ENCODE peak calls at places on chromosomes 3 and 15, in seven cellular contexts. B is A549, P is esophagus squamous epithelium, R is uterus, D is ovary, F is testis, V is GM12892. H is an unnamed sample.

GRCh38 chr15:34609658-34610057 is 26.2 kb upstream of the GOLGA8B start:
- DNase-seq in B (no peak), P (no peak), R (no peak), D (no peak), F (no peak), V (no peak), H (no peak)

GRCh38 chr3:127629462-127630403 is 748 bp downstream of the PODXL2 start:
- DNase-seq in B (no peak), P (no peak), R (no peak), D (peak; percentile 54), F (no peak), V (no peak), H (no peak)

GRCh38 chr3:120678331-120678845 is 3.7 kb downstream of the HGD start:
- DNase-seq in B (peak; percentile 74), P (no peak), R (no peak), D (peak; percentile 59), F (peak; percentile 63), V (no peak), H (peak; percentile 13)

GRCh38 chr3:32399030-32399620 is 7.5 kb downstream of the CMTM7 start:
- DNase-seq in B (peak; percentile 48), P (no peak), R (no peak), D (no peak), F (no peak), V (no peak), H (no peak)

GRCh38 chr3:72794079-72794478 is 54.2 kb downstream of the SHQ1 start:
- DNase-seq in B (no peak), P (no peak), R (no peak), D (no peak), F (no peak), V (no peak), H (no peak)

GRCh38 chr3:99967796-99968195 is 146.5 kb downstream of the FILIP1L start:
- DNase-seq in B (no peak), P (no peak), R (no peak), D (no peak), F (no peak), V (no peak), H (no peak)

GRCh38 chr3:146781059-146781458 is 175.9 kb upstream of the PLSCR5 start:
- DNase-seq in B (no peak), P (no peak), R (no peak), D (no peak), F (no peak), V (no peak), H (no peak)

GRCh38 chr3:124277516-124277890 is 285.6 kb upstream of the ROPN1 start:
- DNase-seq in B (no peak), P (no peak), R (peak; percentile 73), D (peak; percentile 59), F (peak; percentile 67), V (no peak), H (no peak)

GRCh38 chr3:101574388-101575156 is 592 bp downstream of the PCNP start:
- DNase-seq in B (peak; percentile 28), P (no peak), R (peak; percentile 55), D (peak; percentile 68), F (peak; percentile 68), V (peak; percentile 35), H (peak; percentile 68)

GRCh38 chr15:25242957-25243799 is 195.6 kb downstream of the UBE3A start:
- DNase-seq in B (no peak), P (no peak), R (peak; percentile 5), D (peak; percentile 10), F (peak; percentile 10), V (no peak), H (no peak)

GRCh38 chr3:10235551-10235950 is 12.7 kb upstream of the TATDN2 start:
- DNase-seq in B (no peak), P (no peak), R (no peak), D (no peak), F (no peak), V (no peak), H (no peak)
- TF ChIP-seq POLR2A in B (no peak), P (no peak), R (no peak), D (no peak), F (no peak), V (no peak), H (no peak)

GRCh38 chr15:100740105-100740504 is 137.7 kb downstream of the ASB7 start:
- DNase-seq in B (no peak), P (no peak), R (no peak), D (no peak), F (no peak), V (no peak), H (no peak)

GRCh38 chr15:100738614-100739013 is 136.2 kb downstream of the ASB7 start:
- DNase-seq in B (no peak), P (no peak), R (no peak), D (no peak), F (no peak), V (no peak), H (no peak)

GRCh38 chr15:100735654-100736053 is 133.3 kb downstream of the ASB7 start:
- DNase-seq in B (no peak), P (no peak), R (no peak), D (no peak), F (no peak), V (no peak), H (no peak)

GRCh38 chr15:100734606-100735005 is 132.2 kb downstream of the ASB7 start:
- DNase-seq in B (no peak), P (no peak), R (no peak), D (no peak), F (no peak), V (no peak), H (no peak)

DNA sequence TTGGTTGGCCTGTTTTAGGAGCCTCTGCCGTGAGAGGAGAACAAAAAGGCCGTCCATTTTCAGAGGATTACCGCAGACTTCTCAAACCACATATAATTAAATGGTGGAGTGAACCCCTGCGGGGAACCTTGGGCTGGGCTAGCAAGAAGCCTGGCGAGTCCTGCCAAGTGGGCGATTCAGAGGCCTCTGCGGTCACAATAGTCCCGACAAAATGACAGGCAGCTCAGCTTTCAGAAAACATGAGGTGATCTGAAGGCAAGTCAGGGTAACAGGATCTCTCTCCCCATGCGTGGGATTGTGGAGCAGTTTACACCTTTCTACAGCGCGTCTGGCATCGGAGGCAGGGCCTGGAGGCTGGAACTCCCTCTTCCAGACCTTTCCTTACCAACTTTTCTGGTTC is 134.8 kb downstream of the ASB7 start:
- DNase-seq in B (no peak), P (no peak), R (no peak), D (no peak), F (no peak), V (no peak), H (no peak)
- TF ChIP-seq POLR2A in B (no peak), P (no peak), R (no peak), D (no peak), F (no peak), V (no peak), H (no peak)

GRCh38 chr15:77420610-77421369 is at the start of gene HMG20A:
- DNase-seq in B (peak; percentile 80), P (peak; percentile 4), R (peak; percentile 55), D (peak; percentile 79), F (peak; percentile 75), V (peak; percentile 32), H (peak; percentile 32)
- TF ChIP-seq POLR2A in B (peak; percentile 66), P (no peak), R (no peak), D (peak; percentile 61), F (no peak), V (peak; percentile 86), H (no peak)

GRCh38 chr3:179146911-179147570 is 1.1 kb upstream of the PIK3CA start:
- DNase-seq in B (peak; percentile 45), P (no peak), R (peak; percentile 34), D (no peak), F (peak; percentile 32), V (no peak), H (no peak)

GRCh38 chr3:179149239-179149887 is 1.2 kb downstream of the PIK3CA start:
- DNase-seq in B (peak; percentile 1), P (no peak), R (peak; percentile 23), D (peak; percentile 28), F (peak; percentile 55), V (no peak), H (no peak)

GRCh38 chr3:179148446-179149238 is 485 bp downstream of the PIK3CA start:
- DNase-seq in B (peak; percentile 5), P (no peak), R (peak; percentile 31), D (peak; percentile 74), F (peak; percentile 41), V (peak; percentile 25), H (peak; percentile 13)

GRCh38 chr3:179149951-179150350 is 1.8 kb downstream of the PIK3CA start:
- DNase-seq in B (no peak), P (no peak), R (no peak), D (no peak), F (no peak), V (no peak), H (no peak)

GRCh38 chr3:179147571-179148445 is at the start of gene PIK3CA:
- DNase-seq in B (peak; percentile 68), P (peak; percentile 86), R (peak; percentile 97), D (peak; percentile 92), F (peak; percentile 98), V (peak; percentile 64), H (peak; percentile 97)
- TF ChIP-seq POLR2A in B (peak; percentile 24), P (no peak), R (peak; percentile 82), D (peak; percentile 64), F (peak; percentile 30), V (peak; percentile 56), H (peak; percentile 72)

GRCh38 chr15:60568301-60568742 is 89.4 kb upstream of the ICE2 start:
- DNase-seq in B (no peak), P (no peak), R (no peak), D (no peak), F (no peak), V (no peak), H (no peak)
- TF ChIP-seq POLR2A in B (no peak), P (no peak), R (no peak), D (no peak), F (no peak), V (peak; percentile 67), H (no peak)

DNA sequence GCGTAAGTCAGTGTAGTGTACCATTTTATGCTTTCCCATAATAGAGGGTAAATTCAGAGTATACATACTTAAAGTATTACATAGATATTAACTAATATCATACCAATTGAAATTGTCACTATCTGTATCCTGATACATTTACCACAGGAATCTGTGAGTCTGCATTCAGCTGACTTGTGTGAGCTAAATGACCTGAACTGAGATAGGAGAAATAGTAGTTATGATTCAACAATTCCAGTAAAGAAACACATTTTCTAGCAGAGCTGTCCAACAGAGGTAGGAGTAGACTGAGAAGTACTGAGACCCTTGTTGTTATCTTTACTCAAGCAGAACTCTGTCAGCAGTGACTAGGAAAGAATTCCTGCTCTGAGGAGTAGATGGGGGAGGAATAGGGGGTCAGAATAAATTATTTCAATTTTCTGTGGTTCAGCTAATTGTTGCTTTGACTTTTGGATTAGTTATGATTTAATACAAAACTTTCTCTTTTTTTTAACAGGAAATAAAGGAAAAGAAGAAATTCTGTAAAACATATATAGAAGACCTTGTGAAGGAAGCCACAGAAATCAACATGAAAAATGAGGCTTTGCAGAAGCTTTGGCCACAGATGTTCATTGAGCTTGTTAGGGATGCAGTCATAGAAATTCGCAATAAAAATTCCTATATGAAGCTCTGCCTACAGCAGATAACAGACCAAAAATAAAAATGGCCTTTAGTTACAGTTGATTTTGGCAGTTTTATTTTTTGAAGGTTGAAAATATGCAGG is 66.2 kb upstream of the THSD4 start:
- DNase-seq in B (no peak), P (no peak), R (no peak), D (no peak), F (no peak), V (no peak), H (no peak)
- TF ChIP-seq POLR2A in B (no peak), P (no peak), R (no peak), D (no peak), F (no peak), V (no peak), H (no peak)

GRCh38 chr3:52532838-52533622 is 627 bp downstream of the NT5DC2 start:
- DNase-seq in B (peak; percentile 33), P (no peak), R (peak; percentile 28), D (peak; percentile 66), F (no peak), V (peak; percentile 65), H (peak; percentile 20)
- TF ChIP-seq POLR2A in B (no peak), P (no peak), R (no peak), D (no peak), F (no peak), V (no peak), H (no peak)